ENCODE peak calls at places on chromosomes 5 and 9, in seven cellular contexts. S is H1, M is kidney epithelial cell, O is cardiac muscle cell, A is Peyer's patch, Q is WERI-Rb-1, V is AG04449. C is an unnamed sample.

GRCh38 chr9:129235931-129236331 is 57.9 kb upstream of the IER5L start:
- DNase-seq in S (no peak), M (no peak), O (no peak), A (peak), Q (no peak), V (no peak), C (no peak)

GRCh38 chr9:89021154-89021803 is 30.0 kb downstream of the S1PR3 start:
- DNase-seq in S (no peak), M (peak), O (no peak), A (no peak), Q (no peak), V (peak), C (peak)

GRCh38 chr5:128904815-128905214 is 60.5 kb upstream of the SLC27A6 start:
- DNase-seq in S (no peak), M (no peak), O (no peak), A (no peak), Q (no peak), V (no peak), C (no peak)

GRCh38 chr9:25557645-25558300 is 120.5 kb downstream of the TUSC1 start:
- DNase-seq in S (no peak), M (no peak), O (no peak), A (no peak), Q (no peak), V (no peak), C (no peak)

GRCh38 chr5:137641148-137641547 is 94.7 kb downstream of the KLHL3 start:
- DNase-seq in S (no peak), M (no peak), O (no peak), A (no peak), Q (no peak), V (no peak), C (no peak)

GRCh38 chr9:133754187-133754586 is 16.0 kb upstream of the SARDH start:
- DNase-seq in S (peak), M (no peak), O (no peak), A (no peak), Q (no peak), V (no peak), C (no peak)

GRCh38 chr9:122366074-122366672 is 4.7 kb upstream of the PTGS1 start:
- DNase-seq in S (no peak), M (no peak), O (no peak), A (no peak), Q (peak), V (no peak), C (no peak)

GRCh38 chr5:165410476-165410875 is 1905.1 kb downstream of the MAT2B start:
- DNase-seq in S (no peak), M (no peak), O (no peak), A (no peak), Q (no peak), V (no peak), C (no peak)

GRCh38 chr5:150148408-150148927 is 7.2 kb downstream of the PDGFRB start:
- DNase-seq in S (no peak), M (no peak), O (no peak), A (no peak), Q (no peak), V (no peak), C (no peak)

GRCh38 chr5:111772456-111772855 is 15.5 kb upstream of the NREP start:
- DNase-seq in S (peak), M (no peak), O (no peak), A (no peak), Q (peak), V (no peak), C (no peak)

DNA sequence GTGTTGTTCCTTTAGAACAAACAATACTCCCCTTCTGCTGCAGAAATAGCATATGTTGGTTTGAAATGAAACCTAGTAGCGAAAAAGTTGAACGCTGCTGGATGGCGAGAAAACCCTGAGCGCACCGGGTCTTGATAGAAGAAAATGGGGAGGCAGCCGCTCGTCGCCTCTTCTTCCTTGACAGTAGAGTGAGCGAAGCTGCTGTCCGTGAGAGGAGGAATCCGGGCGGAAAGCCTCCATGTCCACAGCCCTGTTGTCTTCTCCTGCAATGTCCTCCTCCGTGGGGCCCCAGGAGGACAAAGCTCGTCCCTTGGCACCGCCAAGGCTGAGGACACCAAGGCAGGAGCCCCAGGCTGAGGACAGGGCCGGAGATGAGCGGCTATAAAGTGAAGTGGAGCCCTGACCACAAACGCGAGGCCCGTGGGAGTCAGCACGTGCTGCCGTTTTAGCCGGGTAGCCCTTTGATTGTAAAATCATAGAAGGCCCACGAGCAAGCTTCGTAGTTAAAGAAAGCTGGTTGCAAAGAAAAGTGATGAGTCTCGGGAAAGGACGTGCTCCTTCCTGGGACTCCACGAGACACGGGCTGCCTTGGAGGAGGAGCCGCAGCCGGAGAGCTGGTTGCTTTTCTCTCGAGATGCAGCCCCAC is 35.6 kb downstream of the MRPL36 start:
- DNase-seq in S (peak), M (no peak), O (no peak), A (no peak), Q (peak), V (no peak), C (no peak)
- H3K4me3 ChIP-seq in S (no peak), M (no peak), O (no peak), A (no peak), Q (no peak), V (peak), C (no peak)

DNA sequence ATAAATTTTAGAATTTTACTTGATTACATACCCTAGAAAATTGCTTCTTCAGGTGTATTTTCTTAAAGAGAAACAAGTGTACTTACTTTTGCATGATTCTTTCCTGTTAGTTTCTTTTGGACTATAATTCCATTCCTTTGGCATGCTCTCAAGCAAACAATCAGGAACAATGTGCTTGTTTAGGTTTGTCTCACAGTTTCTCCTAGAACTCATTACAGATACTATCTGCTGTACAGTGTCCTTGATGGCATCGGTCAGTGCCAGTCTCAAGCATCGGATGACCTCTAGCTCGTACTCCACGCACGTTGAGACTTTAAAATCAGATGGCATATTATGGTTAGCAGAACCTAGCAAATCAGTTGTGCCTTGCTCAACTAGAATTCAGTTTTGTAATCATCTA is 214.9 kb downstream of the KIAA0825 start:
- DNase-seq in S (no peak), M (no peak), O (no peak), A (no peak), Q (no peak), V (no peak), C (no peak)
- H3K4me3 ChIP-seq in S (no peak), M (no peak), O (no peak), A (no peak), Q (no peak), V (no peak), C (no peak)

DNA sequence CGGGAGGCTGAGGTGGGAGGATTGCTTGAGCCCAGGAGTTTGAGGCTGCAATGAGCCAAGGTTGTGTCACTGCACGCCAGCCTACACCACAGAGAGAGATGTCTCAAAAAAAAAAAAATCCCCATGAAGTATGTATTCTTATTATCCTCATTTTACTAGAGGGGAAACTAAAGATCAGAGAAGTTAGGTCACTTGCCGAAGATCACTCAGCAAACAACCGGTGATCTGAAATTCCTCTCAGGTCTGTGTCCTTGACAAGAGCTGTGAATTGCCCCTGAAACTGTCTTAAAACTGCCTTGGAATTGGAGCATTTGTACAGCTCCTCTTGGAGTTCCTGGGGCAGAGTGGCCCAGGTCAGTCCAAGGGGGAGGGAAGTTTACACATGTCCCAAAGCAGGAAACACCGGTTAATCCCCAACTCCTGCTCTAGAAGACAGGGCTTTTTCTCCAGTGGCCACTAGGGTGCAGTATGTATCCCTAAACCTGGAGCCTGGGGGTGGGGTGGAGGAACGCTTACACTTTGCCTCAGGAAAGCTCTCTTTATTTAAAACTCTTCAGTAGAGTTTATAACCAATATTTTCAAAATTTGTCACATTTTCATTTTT is 27.6 kb downstream of the AQP7 start:
- DNase-seq in S (peak), M (no peak), O (peak), A (peak), Q (peak), V (peak), C (peak)
- H3K4me3 ChIP-seq in S (no peak), M (no peak), O (no peak), A (no peak), Q (peak), V (no peak), C (no peak)

GRCh38 chr9:36837431-36838405 is 196.3 kb downstream of the PAX5 start:
- DNase-seq in S (no peak), M (no peak), O (no peak), A (no peak), Q (no peak), V (no peak), C (no peak)
- H3K4me3 ChIP-seq in S (no peak), M (no peak), O (no peak), A (no peak), Q (no peak), V (no peak), C (no peak)

DNA sequence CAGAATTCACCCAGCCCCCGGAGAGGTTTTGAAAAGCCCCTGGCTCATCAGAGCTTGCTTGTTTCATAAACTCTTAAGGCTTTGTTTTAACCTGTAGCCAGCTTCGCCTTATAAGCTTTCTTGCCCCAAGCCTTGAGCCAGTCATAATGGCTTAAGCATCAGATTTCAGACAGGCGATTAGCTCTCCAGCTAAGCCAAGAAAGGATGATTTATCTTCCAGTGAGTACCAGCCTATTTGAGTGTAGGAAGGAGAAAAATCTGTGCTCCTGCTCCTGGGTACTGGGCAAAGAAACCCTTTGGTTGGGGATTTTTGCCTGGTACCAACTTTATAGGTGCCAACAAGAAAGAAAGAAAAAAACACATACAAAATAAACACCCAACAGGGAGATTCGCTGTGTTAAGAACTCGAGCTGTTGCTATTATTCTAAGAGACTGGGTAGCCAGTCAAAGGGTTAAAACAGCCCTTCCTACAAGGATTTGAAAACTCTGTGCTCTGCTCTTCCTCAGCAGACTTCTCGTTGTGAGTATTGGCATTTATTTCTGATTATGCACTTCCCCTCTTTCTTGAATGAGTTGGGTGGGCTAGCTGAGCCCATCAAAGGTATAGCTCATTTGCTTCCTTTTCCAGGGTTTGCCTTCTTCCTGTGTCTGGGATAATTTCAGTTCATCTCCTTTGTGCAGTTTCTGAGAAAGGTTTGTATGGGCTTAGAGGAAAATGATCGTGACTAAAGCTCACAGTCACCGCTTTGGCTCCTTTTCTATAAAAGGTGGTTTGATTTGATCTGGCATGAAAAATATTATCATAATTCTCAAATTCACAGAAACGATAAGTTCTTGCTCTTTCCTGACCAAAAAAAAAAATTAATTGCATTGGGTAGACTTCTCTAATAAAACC is 157.2 kb upstream of the DMRT1 start:
- DNase-seq in S (no peak), M (no peak), O (peak), A (no peak), Q (peak), V (no peak), C (no peak)
- H3K4me3 ChIP-seq in S (no peak), M (no peak), O (no peak), A (no peak), Q (peak), V (peak), C (no peak)